ENCODE peak calls at places on chromosome 14, in five cellular contexts. One of them, this sample, is unnamed.

GRCh38 chr14:101791919-101792572 is 30.5 kb downstream of the PPP2R5C start:
- DNase-seq in left ventricle myocardium superior: no peak
- DNase-seq in activated CD8-positive, alpha-beta memory T cell treated with anti-CD3 and anti-CD28 coated beads for 24 hours: no peak
- DNase-seq in AG04450: peak
- DNase-seq in activated T-cell treated with anti-CD3 and anti-CD28 coated beads, Interleukin-2, amount 50 U/mL, for 4 hours: no peak
- DNase-seq in this sample: no peak

GRCh38 chr14:36856095-36856878 is 194.6 kb downstream of the PAX9 start:
- DNase-seq in AG04450: no peak
- DNase-seq in activated T-cell treated with anti-CD3 and anti-CD28 coated beads, Interleukin-2, amount 50 U/mL, for 4 hours: no peak
- DNase-seq in left ventricle myocardium superior: no peak
- DNase-seq in activated CD8-positive, alpha-beta memory T cell treated with anti-CD3 and anti-CD28 coated beads for 24 hours: no peak
- DNase-seq in this sample: no peak

GRCh38 chr14:99136401-99136800 is 135.6 kb downstream of the BCL11B start:
- DNase-seq in AG04450: no peak
- DNase-seq in activated T-cell treated with anti-CD3 and anti-CD28 coated beads, Interleukin-2, amount 50 U/mL, for 4 hours: no peak
- DNase-seq in activated CD8-positive, alpha-beta memory T cell treated with anti-CD3 and anti-CD28 coated beads for 24 hours: peak
- DNase-seq in left ventricle myocardium superior: no peak
- DNase-seq in this sample: no peak

GRCh38 chr14:106605548-106606448 is 1079.4 kb downstream of the TMEM121 start:
- DNase-seq in left ventricle myocardium superior: no peak
- DNase-seq in activated T-cell treated with anti-CD3 and anti-CD28 coated beads, Interleukin-2, amount 50 U/mL, for 4 hours: peak
- DNase-seq in activated CD8-positive, alpha-beta memory T cell treated with anti-CD3 and anti-CD28 coated beads for 24 hours: peak
- DNase-seq in AG04450: no peak
- DNase-seq in this sample: peak

GRCh38 chr14:62662811-62663477 is 382.3 kb downstream of the KCNH5 start:
- DNase-seq in activated CD8-positive, alpha-beta memory T cell treated with anti-CD3 and anti-CD28 coated beads for 24 hours: no peak
- DNase-seq in AG04450: no peak
- DNase-seq in activated T-cell treated with anti-CD3 and anti-CD28 coated beads, Interleukin-2, amount 50 U/mL, for 4 hours: no peak
- DNase-seq in left ventricle myocardium superior: no peak
- DNase-seq in this sample: no peak

GRCh38 chr14:68807148-68807600 is 14.3 kb upstream of the ZFP36L1 start:
- DNase-seq in activated CD8-positive, alpha-beta memory T cell treated with anti-CD3 and anti-CD28 coated beads for 24 hours: peak
- DNase-seq in AG04450: peak
- DNase-seq in activated T-cell treated with anti-CD3 and anti-CD28 coated beads, Interleukin-2, amount 50 U/mL, for 4 hours: no peak
- DNase-seq in left ventricle myocardium superior: peak
- DNase-seq in this sample: no peak

GRCh38 chr14:101230161-101230850 is 326.8 kb upstream of the RTL1 start:
- DNase-seq in AG04450: no peak
- DNase-seq in activated CD8-positive, alpha-beta memory T cell treated with anti-CD3 and anti-CD28 coated beads for 24 hours: peak
- DNase-seq in activated T-cell treated with anti-CD3 and anti-CD28 coated beads, Interleukin-2, amount 50 U/mL, for 4 hours: no peak
- DNase-seq in left ventricle myocardium superior: no peak
- DNase-seq in this sample: no peak

GRCh38 chr14:104298458-104298857 is 160.1 kb downstream of the KIF26A start:
- DNase-seq in activated CD8-positive, alpha-beta memory T cell treated with anti-CD3 and anti-CD28 coated beads for 24 hours: no peak
- DNase-seq in AG04450: no peak
- DNase-seq in left ventricle myocardium superior: peak
- DNase-seq in activated T-cell treated with anti-CD3 and anti-CD28 coated beads, Interleukin-2, amount 50 U/mL, for 4 hours: no peak
- DNase-seq in this sample: no peak

GRCh38 chr14:66496911-66497310 is 10.7 kb downstream of the CCDC196 start:
- DNase-seq in activated CD8-positive, alpha-beta memory T cell treated with anti-CD3 and anti-CD28 coated beads for 24 hours: no peak
- DNase-seq in activated T-cell treated with anti-CD3 and anti-CD28 coated beads, Interleukin-2, amount 50 U/mL, for 4 hours: no peak
- DNase-seq in left ventricle myocardium superior: no peak
- DNase-seq in AG04450: no peak
- DNase-seq in this sample: no peak

GRCh38 chr14:74980746-74981661 is 21.7 kb upstream of the EIF2B2 start:
- DNase-seq in activated T-cell treated with anti-CD3 and anti-CD28 coated beads, Interleukin-2, amount 50 U/mL, for 4 hours: no peak
- DNase-seq in left ventricle myocardium superior: no peak
- DNase-seq in activated CD8-positive, alpha-beta memory T cell treated with anti-CD3 and anti-CD28 coated beads for 24 hours: no peak
- DNase-seq in AG04450: no peak
- DNase-seq in this sample: no peak

GRCh38 chr14:31864937-31865855 is 211.9 kb upstream of the ARHGAP5 start:
- DNase-seq in left ventricle myocardium superior: no peak
- DNase-seq in activated CD8-positive, alpha-beta memory T cell treated with anti-CD3 and anti-CD28 coated beads for 24 hours: no peak
- DNase-seq in AG04450: no peak
- DNase-seq in activated T-cell treated with anti-CD3 and anti-CD28 coated beads, Interleukin-2, amount 50 U/mL, for 4 hours: no peak
- DNase-seq in this sample: no peak

GRCh38 chr14:44700184-44700583 is 193.1 kb upstream of the FSCB start:
- DNase-seq in activated T-cell treated with anti-CD3 and anti-CD28 coated beads, Interleukin-2, amount 50 U/mL, for 4 hours: no peak
- DNase-seq in left ventricle myocardium superior: no peak
- DNase-seq in activated CD8-positive, alpha-beta memory T cell treated with anti-CD3 and anti-CD28 coated beads for 24 hours: no peak
- DNase-seq in AG04450: peak
- DNase-seq in this sample: no peak

GRCh38 chr14:106174206-106174605 is 647.8 kb downstream of the TMEM121 start:
- DNase-seq in activated T-cell treated with anti-CD3 and anti-CD28 coated beads, Interleukin-2, amount 50 U/mL, for 4 hours: peak
- DNase-seq in left ventricle myocardium superior: no peak
- DNase-seq in activated CD8-positive, alpha-beta memory T cell treated with anti-CD3 and anti-CD28 coated beads for 24 hours: peak
- DNase-seq in AG04450: no peak
- DNase-seq in this sample: peak

GRCh38 chr14:41498959-41499358 is 107.7 kb upstream of the LRFN5 start:
- DNase-seq in left ventricle myocardium superior: no peak
- DNase-seq in activated T-cell treated with anti-CD3 and anti-CD28 coated beads, Interleukin-2, amount 50 U/mL, for 4 hours: no peak
- DNase-seq in activated CD8-positive, alpha-beta memory T cell treated with anti-CD3 and anti-CD28 coated beads for 24 hours: no peak
- DNase-seq in AG04450: no peak
- DNase-seq in this sample: no peak

GRCh38 chr14:45181329-45181728 is 45.6 kb downstream of the FANCM start:
- DNase-seq in activated T-cell treated with anti-CD3 and anti-CD28 coated beads, Interleukin-2, amount 50 U/mL, for 4 hours: no peak
- DNase-seq in left ventricle myocardium superior: no peak
- DNase-seq in activated CD8-positive, alpha-beta memory T cell treated with anti-CD3 and anti-CD28 coated beads for 24 hours: no peak
- DNase-seq in AG04450: no peak
- DNase-seq in this sample: no peak

GRCh38 chr14:101031721-101032120 is 128.2 kb upstream of the RTL1 start:
- DNase-seq in activated CD8-positive, alpha-beta memory T cell treated with anti-CD3 and anti-CD28 coated beads for 24 hours: no peak
- DNase-seq in left ventricle myocardium superior: no peak
- DNase-seq in AG04450: no peak
- DNase-seq in activated T-cell treated with anti-CD3 and anti-CD28 coated beads, Interleukin-2, amount 50 U/mL, for 4 hours: no peak
- DNase-seq in this sample: no peak

GRCh38 chr14:69005432-69006148 is 26.5 kb upstream of the ACTN1 start:
- DNase-seq in AG04450: peak
- DNase-seq in left ventricle myocardium superior: peak
- DNase-seq in activated CD8-positive, alpha-beta memory T cell treated with anti-CD3 and anti-CD28 coated beads for 24 hours: no peak
- DNase-seq in activated T-cell treated with anti-CD3 and anti-CD28 coated beads, Interleukin-2, amount 50 U/mL, for 4 hours: no peak
- DNase-seq in this sample: no peak

GRCh38 chr14:61611880-61612630 is 83.3 kb upstream of the HIF1A start:
- DNase-seq in left ventricle myocardium superior: no peak
- DNase-seq in activated T-cell treated with anti-CD3 and anti-CD28 coated beads, Interleukin-2, amount 50 U/mL, for 4 hours: no peak
- DNase-seq in AG04450: no peak
- DNase-seq in activated CD8-positive, alpha-beta memory T cell treated with anti-CD3 and anti-CD28 coated beads for 24 hours: no peak
- DNase-seq in this sample: no peak

GRCh38 chr14:21087294-21088091 is 11.0 kb downstream of the ZNF219 start:
- DNase-seq in left ventricle myocardium superior: peak
- DNase-seq in activated T-cell treated with anti-CD3 and anti-CD28 coated beads, Interleukin-2, amount 50 U/mL, for 4 hours: peak
- DNase-seq in AG04450: no peak
- DNase-seq in activated CD8-positive, alpha-beta memory T cell treated with anti-CD3 and anti-CD28 coated beads for 24 hours: no peak
- DNase-seq in this sample: peak

GRCh38 chr14:22641851-22642250 is 2.3 kb downstream of the OR6J1 start:
- DNase-seq in activated CD8-positive, alpha-beta memory T cell treated with anti-CD3 and anti-CD28 coated beads for 24 hours: no peak
- DNase-seq in activated T-cell treated with anti-CD3 and anti-CD28 coated beads, Interleukin-2, amount 50 U/mL, for 4 hours: no peak
- DNase-seq in left ventricle myocardium superior: no peak
- DNase-seq in AG04450: no peak
- DNase-seq in this sample: no peak

GRCh38 chr14:69107407-69108003 is 45.4 kb downstream of the DCAF5 start:
- DNase-seq in AG04450: peak
- DNase-seq in activated CD8-positive, alpha-beta memory T cell treated with anti-CD3 and anti-CD28 coated beads for 24 hours: no peak
- DNase-seq in activated T-cell treated with anti-CD3 and anti-CD28 coated beads, Interleukin-2, amount 50 U/mL, for 4 hours: peak
- DNase-seq in left ventricle myocardium superior: no peak
- DNase-seq in this sample: no peak

GRCh38 chr14:69151458-69152180 is 1.3 kb downstream of the DCAF5 start:
- DNase-seq in activated T-cell treated with anti-CD3 and anti-CD28 coated beads, Interleukin-2, amount 50 U/mL, for 4 hours: peak
- DNase-seq in activated CD8-positive, alpha-beta memory T cell treated with anti-CD3 and anti-CD28 coated beads for 24 hours: peak
- DNase-seq in left ventricle myocardium superior: peak
- DNase-seq in AG04450: no peak
- DNase-seq in this sample: peak

GRCh38 chr14:95516554-95517209 is at the start of gene SYNE3:
- DNase-seq in activated CD8-positive, alpha-beta memory T cell treated with anti-CD3 and anti-CD28 coated beads for 24 hours: peak
- DNase-seq in AG04450: no peak
- DNase-seq in activated T-cell treated with anti-CD3 and anti-CD28 coated beads, Interleukin-2, amount 50 U/mL, for 4 hours: peak
- DNase-seq in left ventricle myocardium superior: peak
- DNase-seq in this sample: peak

GRCh38 chr14:51846631-51847488 is 13.6 kb upstream of the GNG2 start:
- DNase-seq in activated CD8-positive, alpha-beta memory T cell treated with anti-CD3 and anti-CD28 coated beads for 24 hours: peak
- DNase-seq in activated T-cell treated with anti-CD3 and anti-CD28 coated beads, Interleukin-2, amount 50 U/mL, for 4 hours: peak
- DNase-seq in AG04450: no peak
- DNase-seq in left ventricle myocardium superior: no peak
- DNase-seq in this sample: peak

GRCh38 chr14:91067186-91067585 is 6.7 kb upstream of the RPS6KA5 start:
- DNase-seq in activated T-cell treated with anti-CD3 and anti-CD28 coated beads, Interleukin-2, amount 50 U/mL, for 4 hours: peak
- DNase-seq in left ventricle myocardium superior: no peak
- DNase-seq in AG04450: no peak
- DNase-seq in activated CD8-positive, alpha-beta memory T cell treated with anti-CD3 and anti-CD28 coated beads for 24 hours: no peak
- DNase-seq in this sample: peak

GRCh38 chr14:98278805-98279204 is 993.2 kb downstream of the BCL11B start:
- DNase-seq in AG04450: no peak
- DNase-seq in left ventricle myocardium superior: no peak
- DNase-seq in activated T-cell treated with anti-CD3 and anti-CD28 coated beads, Interleukin-2, amount 50 U/mL, for 4 hours: no peak
- DNase-seq in activated CD8-positive, alpha-beta memory T cell treated with anti-CD3 and anti-CD28 coated beads for 24 hours: no peak
- DNase-seq in this sample: no peak

GRCh38 chr14:29168149-29168548 is 401.6 kb downstream of the FOXG1 start:
- DNase-seq in AG04450: no peak
- DNase-seq in activated CD8-positive, alpha-beta memory T cell treated with anti-CD3 and anti-CD28 coated beads for 24 hours: no peak
- DNase-seq in left ventricle myocardium superior: no peak
- DNase-seq in activated T-cell treated with anti-CD3 and anti-CD28 coated beads, Interleukin-2, amount 50 U/mL, for 4 hours: no peak
- DNase-seq in this sample: no peak